ENCODE peak calls at places on chromosome 5, in six cellular contexts. T is astrocyte, M is Karpas-422, J is GM23248, F is SK-N-SH, B is fibroblast of lung. E is an unnamed sample.

GRCh38 chr5:68405026-68405684 is 189.6 kb downstream of the PIK3R1 start:
- DNase-seq in T (no peak), M (no peak), J (peak), F (no peak), B (no peak), E (no peak)

GRCh38 chr5:103119067-103119764 is 722 bp downstream of the GIN1 start:
- DNase-seq in T (peak), M (peak), J (peak), F (peak), B (peak), E (no peak)

GRCh38 chr5:32545102-32545847 is 40.1 kb upstream of the SUB1 start:
- DNase-seq in T (no peak), M (no peak), J (no peak), F (no peak), B (no peak), E (no peak)

GRCh38 chr5:10637944-10638343 is 74.1 kb downstream of the ANKRD33B start:
- DNase-seq in T (no peak), M (no peak), J (no peak), F (no peak), B (no peak), E (no peak)

GRCh38 chr5:98296426-98296825 is 477.0 kb upstream of the RGMB start:
- DNase-seq in T (peak), M (no peak), J (peak), F (no peak), B (peak), E (no peak)

GRCh38 chr5:167945542-167946384 is 345.7 kb upstream of the WWC1 start:
- DNase-seq in T (peak), M (no peak), J (peak), F (no peak), B (peak), E (no peak)

GRCh38 chr5:39992617-39993203 is 567.9 kb upstream of the DAB2 start:
- DNase-seq in T (no peak), M (no peak), J (peak), F (no peak), B (peak), E (no peak)

GRCh38 chr5:123035320-123035949 is 1.1 kb downstream of the PPIC start:
- DNase-seq in T (peak), M (no peak), J (peak), F (peak), B (peak), E (no peak)

GRCh38 chr5:108670591-108671335 is 76.9 kb upstream of the FER start:
- DNase-seq in T (no peak), M (no peak), J (no peak), F (no peak), B (no peak), E (no peak)

GRCh38 chr5:176542135-176542595 is 5.0 kb upstream of the RNF44 start:
- DNase-seq in T (no peak), M (peak), J (no peak), F (no peak), B (no peak), E (peak)

GRCh38 chr5:2282034-2282690 is 399.4 kb upstream of the IRX4 start:
- DNase-seq in T (no peak), M (no peak), J (no peak), F (no peak), B (no peak), E (no peak)

GRCh38 chr5:161676109-161676508 is 9.4 kb upstream of the GABRA6 start:
- DNase-seq in T (no peak), M (peak), J (no peak), F (peak), B (no peak), E (no peak)

GRCh38 chr5:75167345-75167744 is 69.3 kb downstream of the ANKRD31 start:
- DNase-seq in T (no peak), M (no peak), J (peak), F (peak), B (no peak), E (no peak)

GRCh38 chr5:177029498-177029897 is 7.0 kb downstream of the ZNF346 start:
- DNase-seq in T (no peak), M (no peak), J (no peak), F (no peak), B (no peak), E (no peak)

GRCh38 chr5:73821003-73821402 is 195.0 kb downstream of the ARHGEF28 start:
- DNase-seq in T (peak), M (no peak), J (no peak), F (no peak), B (no peak), E (no peak)

GRCh38 chr5:40826778-40827478 is 8.1 kb downstream of the RPL37 start:
- DNase-seq in T (no peak), M (peak), J (no peak), F (no peak), B (no peak), E (no peak)

GRCh38 chr5:109655841-109656240 is 33.9 kb upstream of the MAN2A1 start:
- DNase-seq in T (peak), M (no peak), J (peak), F (no peak), B (no peak), E (no peak)

GRCh38 chr5:67032921-67033664 is 163.5 kb downstream of the CD180 start:
- DNase-seq in T (peak), M (peak), J (peak), F (no peak), B (peak), E (no peak)

GRCh38 chr5:27403248-27403882 is 365.0 kb upstream of the CDH9 start:
- DNase-seq in T (peak), M (no peak), J (peak), F (no peak), B (no peak), E (no peak)

GRCh38 chr5:138470322-138471285 is 5.3 kb downstream of the EGR1 start:
- DNase-seq in T (no peak), M (no peak), J (peak), F (peak), B (peak), E (no peak)

GRCh38 chr5:178434851-178435250 is 155.3 kb downstream of the COL23A1 start:
- DNase-seq in T (no peak), M (no peak), J (no peak), F (peak), B (no peak), E (peak)

GRCh38 chr5:87408219-87408618 is 4.5 kb downstream of the CCNH start:
- DNase-seq in T (no peak), M (no peak), J (no peak), F (no peak), B (no peak), E (no peak)

GRCh38 chr5:9544502-9545300 is 1.2 kb downstream of the SEMA5A start:
- DNase-seq in T (peak), M (no peak), J (peak), F (peak), B (peak), E (no peak)

GRCh38 chr5:113061851-113062631 is 85.4 kb downstream of the DCP2 start:
- DNase-seq in T (peak), M (no peak), J (peak), F (peak), B (peak), E (no peak)

GRCh38 chr5:147174671-147175070 is 60.2 kb upstream of the STK32A start:
- DNase-seq in T (no peak), M (no peak), J (no peak), F (no peak), B (no peak), E (no peak)

GRCh38 chr5:139470821-139471300 is at the start of gene SMIM33:
- DNase-seq in T (no peak), M (no peak), J (no peak), F (no peak), B (no peak), E (peak)

GRCh38 chr5:2797160-2797559 is 45.7 kb upstream of the IRX2 start:
- DNase-seq in T (no peak), M (no peak), J (no peak), F (no peak), B (no peak), E (peak)

GRCh38 chr5:10409504-10409903 is 32.2 kb upstream of the ROPN1L start:
- DNase-seq in T (no peak), M (no peak), J (no peak), F (no peak), B (no peak), E (no peak)

GRCh38 chr5:97044057-97044456 is 98.4 kb downstream of the LIX1 start:
- DNase-seq in T (no peak), M (no peak), J (peak), F (no peak), B (peak), E (no peak)

GRCh38 chr5:177194278-177194677 is 60.7 kb downstream of the NSD1 start:
- DNase-seq in T (peak), M (no peak), J (peak), F (no peak), B (peak), E (no peak)

GRCh38 chr5:178332096-178332780 is 99.6 kb upstream of the PHYKPL start:
- DNase-seq in T (no peak), M (no peak), J (no peak), F (no peak), B (no peak), E (no peak)

GRCh38 chr5:51892680-51893079 is 509.4 kb downstream of the ISL1 start:
- DNase-seq in T (no peak), M (no peak), J (no peak), F (no peak), B (no peak), E (no peak)

GRCh38 chr5:171630047-171630669 is 155.5 kb upstream of the SMIM23 start:
- DNase-seq in T (peak), M (no peak), J (peak), F (peak), B (peak), E (no peak)

GRCh38 chr5:143244990-143245389 is 158.5 kb downstream of the NR3C1 start:
- DNase-seq in T (peak), M (no peak), J (peak), F (no peak), B (no peak), E (no peak)

GRCh38 chr5:178538624-178539344 is 51.4 kb downstream of the COL23A1 start:
- DNase-seq in T (no peak), M (no peak), J (no peak), F (no peak), B (peak), E (no peak)

DNA sequence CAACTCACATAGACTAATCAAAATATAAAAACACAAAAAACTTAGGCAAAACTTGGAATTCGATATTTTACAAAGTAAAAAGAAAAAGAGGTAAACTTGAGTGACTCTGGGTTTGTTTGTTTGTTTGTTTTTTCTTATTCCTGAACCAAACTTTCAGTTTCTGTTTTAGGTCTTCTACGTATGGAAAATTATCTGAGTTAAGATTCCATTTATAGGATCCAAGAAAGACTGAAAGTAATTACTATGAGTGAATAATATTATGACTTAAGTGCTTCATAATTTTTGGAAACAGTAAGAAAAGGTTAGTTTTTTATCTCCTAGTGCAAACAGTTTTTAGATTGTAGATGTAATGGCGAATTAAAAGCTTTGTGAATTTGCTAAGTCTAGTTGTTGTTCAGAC is 13.2 kb downstream of the ST8SIA4 start:
- DNase-seq in T (no peak), M (peak), J (no peak), F (no peak), B (peak), E (no peak)
- H3K27ac ChIP-seq in T (no peak), M (peak), J (no peak), F (peak), B (no peak), E (peak)

GRCh38 chr5:65133473-65134110 is 348.1 kb downstream of the ADAMTS6 start:
- DNase-seq in T (no peak), M (no peak), J (peak), F (no peak), B (no peak), E (no peak)
- H3K9ac ChIP-seq in T (no peak), M (no peak), J (no peak), F (no peak), B (no peak), E (no peak)

GRCh38 chr5:141095263-141095641 is 837 bp downstream of the PCDHB2 start:
- DNase-seq in T (no peak), M (no peak), J (peak), F (no peak), B (no peak), E (no peak)
- H3K4me3 ChIP-seq in T (no peak), M (no peak), J (peak), F (peak), B (peak), E (no peak)

DNA sequence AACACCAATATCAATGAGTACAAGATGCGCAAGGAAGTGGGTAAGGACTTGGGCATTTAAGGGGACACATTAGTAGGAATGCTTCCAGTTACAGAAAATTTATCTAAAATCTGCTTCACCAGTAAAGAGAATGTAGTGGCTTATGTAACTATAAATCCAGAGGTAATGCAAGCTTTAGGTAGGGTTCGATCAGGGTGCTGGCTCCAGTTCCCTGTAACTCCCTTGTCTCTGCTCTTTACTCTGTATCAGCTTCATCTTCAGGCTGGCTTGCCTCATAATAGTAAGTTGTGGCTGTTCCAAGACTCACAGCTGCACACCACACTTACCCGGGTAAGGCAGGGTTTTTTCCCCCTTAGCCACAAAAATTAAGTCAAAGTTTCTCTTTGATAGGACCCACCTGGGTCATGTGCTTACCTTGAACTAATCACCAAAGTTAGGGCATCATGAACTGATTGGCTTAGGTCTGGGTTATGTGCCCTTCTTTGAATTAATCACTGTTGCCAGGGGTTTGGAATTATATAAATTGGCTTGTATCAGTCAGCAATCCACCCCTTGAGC is 35.5 kb downstream of the ARHGEF37 start:
- DNase-seq in T (no peak), M (no peak), J (no peak), F (no peak), B (no peak), E (no peak)
- H3K27ac ChIP-seq in T (no peak), M (peak), J (no peak), F (no peak), B (no peak), E (no peak)

GRCh38 chr5:130578354-130578753 is 586.7 kb downstream of the HINT1 start:
- DNase-seq in T (no peak), M (no peak), J (no peak), F (no peak), B (no peak), E (no peak)
- H3K9ac ChIP-seq in T (no peak), M (no peak), J (no peak), F (no peak), B (no peak), E (no peak)

GRCh38 chr5:120150770-120151169 is 313.3 kb upstream of the PRR16 start:
- DNase-seq in T (no peak), M (no peak), J (no peak), F (peak), B (no peak), E (no peak)

GRCh38 chr5:120151825-120152224 is 312.3 kb upstream of the PRR16 start:
- DNase-seq in T (no peak), M (no peak), J (no peak), F (peak), B (no peak), E (no peak)

GRCh38 chr5:120151181-120151580 is 312.9 kb upstream of the PRR16 start:
- DNase-seq in T (no peak), M (no peak), J (no peak), F (no peak), B (no peak), E (no peak)

GRCh38 chr5:120152472-120152871 is 311.6 kb upstream of the PRR16 start:
- DNase-seq in T (peak), M (no peak), J (peak), F (no peak), B (peak), E (no peak)

DNA sequence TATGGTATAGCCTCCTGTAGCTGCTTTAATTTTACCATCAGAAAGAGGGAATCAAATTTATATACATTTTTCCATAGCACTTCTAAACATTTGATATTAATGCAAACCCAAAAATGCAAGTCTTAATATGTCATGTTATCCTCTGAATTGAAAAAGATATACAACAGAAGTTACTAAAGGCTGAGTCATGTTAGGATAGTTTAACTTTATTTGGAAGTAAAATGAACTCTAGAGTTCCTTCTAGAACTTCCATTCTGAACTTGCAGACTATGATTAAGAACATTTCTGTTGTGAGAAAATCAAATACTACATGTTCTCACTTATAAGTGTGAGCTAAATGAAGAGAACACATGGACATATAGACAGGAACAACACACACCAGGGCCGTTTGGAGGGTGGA is 317.3 kb upstream of the PRR16 start:
- DNase-seq in T (no peak), M (no peak), J (peak), F (no peak), B (peak), E (no peak)
- H3K4me3 ChIP-seq in T (no peak), M (no peak), J (no peak), F (no peak), B (no peak), E (no peak)

GRCh38 chr5:77957516-77957915 is 181.4 kb upstream of the TBCA start:
- DNase-seq in T (no peak), M (no peak), J (no peak), F (no peak), B (no peak), E (no peak)
- H3K27ac ChIP-seq in T (no peak), M (no peak), J (no peak), F (no peak), B (no peak), E (no peak)

GRCh38 chr5:140711794-140712193 is 11.5 kb downstream of the ZMAT2 start:
- DNase-seq in T (no peak), M (no peak), J (no peak), F (no peak), B (no peak), E (no peak)
- H3K9ac ChIP-seq in T (no peak), M (no peak), J (no peak), F (no peak), B (no peak), E (no peak)

E was measured in DND-41.